ENCODE peak calls at places on chromosomes 2 and 18, in nine cellular contexts. N is globus pallidus; E is activated CD4-positive, alpha-beta T cell treated with anti-CD3 and anti-CD28 coated beads for 36 hours; V is PC-3; T is HL-60; X is HTR-8/SVneo; K is stimulated activated CD4-positive, alpha-beta T cell treated with anti-CD3 and anti-CD28 coated beads, Interleukin-4, amount 100 ng/mL, for 1 hour; L is DND-41; Y is T-helper 1 cell. I is an unnamed sample.

GRCh38 chr2:54595161-54595803 is 128.2 kb upstream of the EML6 start:
- DNase-seq in N (no peak), E (no peak), V (no peak), T (no peak), X (no peak), K (no peak), L (no peak), Y (no peak), I (no peak)

GRCh38 chr2:157725856-157726255 is 97.2 kb upstream of the ACVR1C start:
- DNase-seq in N (no peak), E (no peak), V (no peak), T (no peak), X (no peak), K (no peak), L (no peak), Y (no peak), I (no peak)

GRCh38 chr2:35199298-35199697 is 1156.3 kb upstream of the CRIM1 start:
- DNase-seq in N (peak), E (no peak), V (peak), T (no peak), X (peak), K (no peak), L (no peak), Y (no peak), I (no peak)

GRCh38 chr18:25832008-25832604 is 258.3 kb downstream of the SS18 start:
- DNase-seq in N (peak), E (peak), V (peak), T (peak), X (peak), K (peak), L (peak), Y (peak), I (no peak)

GRCh38 chr18:48904086-48904485 is 46.7 kb downstream of the SMAD7 start:
- DNase-seq in N (no peak), E (no peak), V (peak), T (no peak), X (no peak), K (no peak), L (no peak), Y (no peak), I (no peak)

GRCh38 chr2:13522917-13523821 is 806.4 kb downstream of the TRIB2 start:
- DNase-seq in N (no peak), E (no peak), V (peak), T (no peak), X (no peak), K (no peak), L (no peak), Y (no peak), I (no peak)

GRCh38 chr2:3627500-3628100 is 30.4 kb upstream of the ALLC start:
- DNase-seq in N (no peak), E (no peak), V (no peak), T (no peak), X (no peak), K (no peak), L (no peak), Y (no peak), I (no peak)

GRCh38 chr2:200677721-200678532 is 92.1 kb downstream of the AOX1 start:
- DNase-seq in N (no peak), E (no peak), V (peak), T (no peak), X (no peak), K (no peak), L (no peak), Y (no peak), I (no peak)

GRCh38 chr2:105323117-105323516 is 6.4 kb downstream of the TGFBRAP1 start:
- DNase-seq in N (no peak), E (no peak), V (no peak), T (no peak), X (no peak), K (no peak), L (no peak), Y (no peak), I (no peak)

GRCh38 chr2:118914721-118915453 is 27.1 kb upstream of the MARCO start:
- DNase-seq in N (no peak), E (no peak), V (no peak), T (no peak), X (no peak), K (no peak), L (no peak), Y (no peak), I (no peak)

GRCh38 chr2:47098953-47099352 is 56.2 kb downstream of the STPG4 start:
- DNase-seq in N (no peak), E (no peak), V (no peak), T (no peak), X (no peak), K (no peak), L (no peak), Y (no peak), I (no peak)

GRCh38 chr2:126834006-126834659 is 64.6 kb upstream of the TEX51 start:
- DNase-seq in N (no peak), E (no peak), V (no peak), T (no peak), X (no peak), K (no peak), L (no peak), Y (no peak), I (no peak)

I was measured in activated naive CD4-positive, alpha-beta T cell.